ENCODE peak calls at places on chromosomes 6 and 20, in nine cellular contexts. Z, Y, F, P, K, H, U, D and O are unnamed samples.

GRCh38 chr6:67897998-67898607 is 737.0 kb upstream of the ADGRB3 start:
- DNase-seq in K (no peak), F (no peak), U (no peak), P (no peak), Y (no peak), H (no peak), D (no peak), Z (no peak), O (no peak)

GRCh38 chr6:154229796-154230195 is 126.8 kb downstream of the IPCEF1 start:
- DNase-seq in K (no peak), P (no peak), Z (no peak), U (no peak), F (no peak), Y (no peak), H (no peak), D (no peak), O (no peak)

GRCh38 chr6:20835315-20836010 is 301.2 kb downstream of the CDKAL1 start:
- DNase-seq in P (no peak), H (no peak), Z (no peak), F (no peak), D (no peak), K (no peak), U (no peak), Y (no peak), O (no peak)

GRCh38 chr6:165970001-165970400 is 197.7 kb downstream of the TBXT start:
- DNase-seq in K (no peak), D (no peak), Y (no peak), H (no peak), F (no peak), P (no peak), U (no peak), Z (no peak), O (no peak)

GRCh38 chr20:48910360-48910781 is 11.1 kb upstream of the ARFGEF2 start:
- DNase-seq in Y (no peak), H (no peak), P (no peak), Z (no peak), F (no peak), K (no peak), U (no peak), D (no peak), O (no peak)

GRCh38 chr6:90701146-90701781 is 114.4 kb upstream of the MAP3K7 start:
- DNase-seq in Y (no peak), U (no peak), F (no peak), H (peak; percentile 70), Z (no peak), K (peak; percentile 91), P (no peak), D (no peak), O (no peak)

GRCh38 chr6:118297821-118298220 is 250.3 kb upstream of the PLN start:
- DNase-seq in H (no peak), Y (no peak), U (no peak), D (no peak), P (no peak), K (peak; percentile 4), F (no peak), Z (no peak), O (no peak)

GRCh38 chr6:73513496-73513854 is 7.4 kb downstream of the EEF1A1 start:
- DNase-seq in K (no peak), Y (no peak), P (no peak), Z (no peak), F (no peak), H (peak; percentile 14), U (no peak), D (no peak), O (no peak)

GRCh38 chr20:57383447-57384347 is 7.5 kb upstream of the RBM38 start:
- DNase-seq in U (peak; percentile 79), Z (no peak), Y (no peak), H (peak; percentile 58), P (no peak), K (peak; percentile 29), F (no peak), D (no peak), O (no peak)

DNA sequence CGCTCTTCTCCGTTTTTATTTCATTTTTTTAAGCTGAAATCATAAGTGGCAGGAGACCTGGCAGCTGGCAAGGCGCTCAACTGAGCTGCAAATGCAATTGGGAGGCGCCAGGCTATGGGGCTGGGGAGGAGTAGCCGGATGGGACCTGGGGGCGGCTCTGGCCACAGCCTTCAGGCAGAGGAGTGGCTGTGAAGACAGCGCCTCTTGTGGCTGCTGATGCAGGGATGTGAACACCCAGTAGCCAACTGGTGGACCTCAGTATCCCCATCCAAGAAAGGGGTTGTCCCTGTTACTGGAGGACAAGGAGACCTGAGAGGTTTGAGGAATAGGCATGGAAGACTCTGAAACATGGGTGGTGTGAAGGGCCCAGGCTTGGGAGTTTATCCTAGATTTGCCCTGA is 12.6 kb downstream of the KCNK17 start:
- DNase-seq in D (no peak), H (no peak), K (peak; percentile 90), Y (no peak), F (no peak), Z (no peak), U (no peak), P (no peak), O (no peak)
- TF ChIP-seq CTCF in D (no peak), H (peak; percentile 18), K (peak; percentile 83), Y (peak; percentile 42), F (no peak), Z (peak; percentile 32), U (no peak), P (no peak), O (peak; percentile 54)

GRCh38 chr6:105489213-105489525 is 86.3 kb upstream of the PREP start:
- DNase-seq in P (no peak), F (no peak), H (no peak), K (no peak), Y (no peak), Z (no peak), D (no peak), U (no peak), O (no peak)

GRCh38 chr6:105487040-105487787 is 84.3 kb upstream of the PREP start:
- DNase-seq in K (no peak), Z (no peak), U (no peak), P (no peak), F (no peak), D (no peak), H (peak; percentile 18), Y (no peak), O (no peak)

GRCh38 chr6:105484238-105485161 is 81.6 kb upstream of the PREP start:
- DNase-seq in Z (no peak), U (no peak), Y (peak; percentile 48), H (peak; percentile 50), K (peak; percentile 74), P (no peak), D (no peak), F (no peak), O (no peak)

GRCh38 chr6:105485456-105485855 is 82.6 kb upstream of the PREP start:
- DNase-seq in Z (no peak), K (no peak), D (no peak), U (no peak), P (no peak), H (peak; percentile 70), Y (no peak), F (no peak), O (no peak)

DNA sequence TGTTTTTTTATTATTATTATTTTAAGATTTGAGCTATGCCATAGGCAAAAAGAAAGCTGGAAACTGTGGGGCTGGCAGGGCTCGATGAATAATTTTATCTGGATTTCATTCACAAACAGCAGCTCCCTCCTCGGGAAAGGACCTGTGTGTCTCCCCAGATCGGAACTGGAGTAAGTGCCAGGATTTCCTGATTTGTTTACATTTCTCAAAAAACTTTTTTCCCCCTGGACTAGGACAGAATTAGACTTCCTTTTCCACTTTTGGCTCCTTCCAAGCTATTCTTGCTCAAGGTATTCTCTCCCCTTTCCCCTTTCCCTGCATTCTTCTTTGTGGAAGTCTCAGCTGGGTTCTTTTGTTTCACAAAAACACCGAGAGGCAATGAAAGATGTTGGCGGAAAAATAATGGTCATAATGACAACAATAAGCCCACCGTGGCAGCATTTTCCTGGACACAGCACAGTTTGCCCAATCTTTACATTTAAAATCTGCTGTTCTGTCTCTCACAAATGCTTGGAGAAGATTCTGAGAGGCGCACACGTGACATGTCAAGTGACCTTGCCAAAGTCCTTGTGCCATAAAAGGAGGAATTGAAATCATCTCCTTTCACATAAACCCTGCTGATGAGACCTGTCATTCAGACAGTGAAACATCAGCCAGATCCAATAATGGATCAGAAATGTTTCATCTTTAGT is 85.8 kb upstream of the PREP start:
- DNase-seq in K (peak; percentile 11), D (no peak), H (no peak), F (no peak), Z (no peak), Y (peak; percentile 22), P (no peak), U (no peak), O (no peak)
- H3K4me3 ChIP-seq in K (peak overlapping the region; percentile 37), D (no peak overlapping the region), H (no peak overlapping the region), F (no peak overlapping the region), Z (no peak overlapping the region), Y (no peak overlapping the region), P (no peak overlapping the region), U (no peak overlapping the region), O (no peak overlapping the region)

GRCh38 chr6:134623391-134623790 is 305.5 kb upstream of the SGK1 start:
- DNase-seq in Y (no peak), D (no peak), K (no peak), U (no peak), H (no peak), F (no peak), P (no peak), Z (no peak), O (no peak)
- TF ChIP-seq CTCF in Y (no peak), D (no peak), K (no peak), U (no peak), H (no peak), F (no peak), P (no peak), Z (no peak), O (no peak)

DNA sequence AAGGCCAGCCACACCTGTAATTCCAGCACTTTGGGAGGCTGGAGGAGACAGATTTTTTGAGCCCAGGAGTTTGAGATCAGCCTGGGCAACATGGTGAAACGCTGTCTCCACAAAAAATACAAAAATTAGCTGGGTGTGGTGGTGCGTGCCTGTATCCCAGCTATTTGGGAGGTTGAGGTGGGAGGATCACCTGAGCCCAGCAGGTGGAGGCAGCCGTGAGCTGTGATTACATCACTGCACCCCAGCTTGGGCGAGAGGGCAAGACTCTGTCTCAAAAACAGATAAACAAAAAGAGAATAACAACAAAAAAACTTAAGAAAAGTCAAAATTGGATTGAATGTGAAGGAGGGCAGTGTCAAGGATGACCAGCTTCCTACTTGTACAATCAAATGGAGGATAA is 2.9 kb downstream of the TPD52L1 start:
- DNase-seq in H (no peak), Z (no peak), P (no peak), D (no peak), U (no peak), F (no peak), Y (no peak), K (no peak), O (no peak)
- H3K4me3 ChIP-seq in H (no peak overlapping the region), Z (no peak overlapping the region), P (no peak overlapping the region), D (no peak overlapping the region), U (no peak overlapping the region), F (no peak overlapping the region), Y (no peak overlapping the region), K (no peak overlapping the region), O (no peak overlapping the region)

GRCh38 chr20:52313335-52313963 is 121.9 kb upstream of the ZFP64 start:
- DNase-seq in U (no peak), F (no peak), H (no peak), D (no peak), Y (peak; percentile 64), P (peak; percentile 19), K (peak; percentile 79), Z (no peak), O (no peak)
- TF ChIP-seq CTCF in U (no peak), F (peak; percentile 34), H (no peak), D (no peak), Y (peak; percentile 80), P (peak; percentile 26), K (peak; percentile 54), Z (peak; percentile 54), O (no peak)

GRCh38 chr6:125815050-125815910 is 24.5 kb downstream of the NCOA7 start:
- DNase-seq in H (no peak), F (no peak), D (no peak), Y (no peak), U (no peak), Z (no peak), P (no peak), K (no peak), O (no peak)
- H3K4me3 ChIP-seq in H (peak overlapping the region; percentile 42), F (no peak overlapping the region), D (peak overlapping the region; percentile 11), Y (no peak overlapping the region), U (no peak overlapping the region), Z (no peak overlapping the region), P (no peak overlapping the region), K (no peak overlapping the region), O (peak overlapping the region; percentile 48)